ENCODE peak calls at places on chromosomes 12 and 14, in five cellular contexts. N is stomach, K is heart left ventricle, R is ovary, Y is A549. C is an unnamed sample.

GRCh38 chr14:34365309-34365915 is 96.6 kb downstream of the SPTSSA start:
- DNase-seq in K (no peak), R (no peak), Y (no peak), N (no peak), C (no peak)

GRCh38 chr12:1590083-1590979 is 4.0 kb downstream of the FBXL14 start:
- DNase-seq in Y (no peak), K (no peak), R (no peak), N (no peak), C (no peak)

GRCh38 chr12:105252901-105253300 is 16.9 kb upstream of the APPL2 start:
- DNase-seq in R (no peak), N (no peak), Y (no peak), K (no peak), C (no peak)

GRCh38 chr14:93906341-93907329 is 20.5 kb upstream of the FAM181A start:
- DNase-seq in N (peak; percentile 82), K (no peak), Y (peak; percentile 56), R (peak; percentile 40), C (peak; percentile 42)

GRCh38 chr14:24312736-24313507 is 1.6 kb downstream of the LTB4R start:
- DNase-seq in R (no peak), K (peak; percentile 61), Y (no peak), N (no peak), C (peak; percentile 30)

GRCh38 chr14:50263321-50263720 is 31.9 kb upstream of the SOS2 start:
- DNase-seq in N (no peak), Y (no peak), R (no peak), K (no peak), C (no peak)

GRCh38 chr14:68042591-68043210 is 223.1 kb downstream of the RAD51B start:
- DNase-seq in N (no peak), R (no peak), Y (no peak), K (no peak), C (no peak)

GRCh38 chr14:24196071-24197061 is 1.1 kb upstream of the TM9SF1 start:
- DNase-seq in K (no peak), Y (no peak), N (no peak), R (no peak), C (no peak)

GRCh38 chr14:57822081-57822480 is 43.8 kb downstream of the SLC35F4 start:
- DNase-seq in N (no peak), K (no peak), Y (no peak), R (no peak), C (no peak)

DNA sequence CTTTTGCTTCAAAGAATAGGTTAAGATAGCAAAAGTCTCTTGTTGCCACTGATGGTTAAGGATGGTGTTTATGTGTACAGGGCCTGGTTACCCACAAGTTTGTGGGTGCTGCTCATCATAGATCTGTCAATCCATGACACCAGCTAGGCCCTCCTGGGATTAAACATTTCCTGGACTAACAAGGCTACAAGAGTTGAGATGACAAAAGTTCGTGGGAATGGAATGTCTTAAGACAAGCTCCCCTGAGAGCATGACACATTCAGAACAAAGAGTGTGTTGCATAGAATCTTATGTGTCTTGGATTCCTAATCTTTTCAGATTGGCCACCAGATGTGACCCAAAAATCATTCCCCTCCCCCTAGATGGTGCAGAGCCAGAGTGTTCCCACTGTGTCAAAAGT is 592.5 kb upstream of the USP15 start:
- DNase-seq in K (no peak), R (no peak), N (no peak), Y (no peak), C (no peak)
- H3K4me1 ChIP-seq in K (no peaks in the 10 kb centered on the region), R (no peaks in the 10 kb centered on the region), N (no peaks in the 10 kb centered on the region), Y (no peaks in the 10 kb centered on the region), C (no peaks in the 10 kb centered on the region)

GRCh38 chr12:122893208-122894151 is 2.4 kb downstream of the VPS37B start:
- DNase-seq in N (peak; percentile 65), K (no peak), Y (no peak), R (no peak), C (no peak)
- H3K4me3 ChIP-seq in N (peak overlapping the region; percentile 97), K (peak overlapping the region; percentile 75), Y (no peak overlapping the region), R (no peak overlapping the region), C (peak overlapping the region; percentile 88)

DNA sequence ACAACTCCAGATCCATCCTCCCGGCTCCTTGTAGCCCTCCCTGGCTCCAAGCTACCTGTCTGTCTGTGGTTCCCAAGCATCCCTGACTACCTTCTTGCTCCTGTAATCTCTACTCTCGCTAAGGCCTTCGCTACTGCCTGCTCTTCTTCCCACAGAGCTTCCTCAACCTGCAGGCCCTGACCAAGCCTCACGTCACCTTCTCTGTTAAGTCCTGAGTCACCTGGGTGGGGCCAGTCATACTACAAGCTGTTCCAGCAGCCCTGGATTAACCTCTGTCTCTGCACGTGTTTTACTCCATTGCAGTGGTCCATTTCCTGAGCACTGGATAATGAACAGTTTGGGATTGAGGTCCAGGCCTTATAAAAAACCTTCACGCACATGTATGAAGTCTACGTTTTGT is 770.7 kb downstream of the BCL11B start:
- DNase-seq in Y (no peak), N (no peak), K (no peak), R (no peak), C (no peak)
- H3K9me3 ChIP-seq in Y (no peaks in the 10 kb centered on the region), N (no peaks in the 10 kb centered on the region), K (no peaks in the 10 kb centered on the region), R (no peaks in the 10 kb centered on the region), C (no peaks in the 10 kb centered on the region)

DNA sequence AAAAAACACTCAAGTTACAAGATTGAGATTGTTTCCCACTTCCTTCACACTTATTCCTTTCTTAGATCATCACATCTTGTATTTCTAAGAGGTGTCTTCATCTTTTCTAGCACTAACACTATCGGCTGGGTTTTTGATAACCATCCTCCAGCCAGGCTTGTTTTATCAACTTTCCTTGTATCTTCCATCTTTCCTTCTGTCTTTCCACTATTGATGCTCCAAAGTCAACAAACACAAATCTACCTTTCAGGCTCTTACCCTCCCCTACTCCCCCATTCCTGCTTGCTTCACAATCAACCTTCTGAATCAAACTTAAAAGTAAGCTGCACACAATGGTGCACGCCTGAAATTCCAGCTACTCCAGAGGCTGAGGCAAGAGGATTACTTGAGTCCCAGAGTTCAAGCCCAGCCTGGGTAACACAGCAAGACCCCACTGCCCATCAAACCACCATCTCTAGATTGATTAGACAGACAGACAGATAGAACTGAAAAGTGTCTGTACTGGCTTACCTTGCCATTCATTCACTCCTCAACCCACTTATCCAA is 12.9 kb downstream of the MED13L start:
- DNase-seq in N (no peak), Y (no peak), R (no peak), K (no peak), C (no peak)
- H3K4me1 ChIP-seq in N (peaks cover 98% of the 10 kb centered on the region), Y (peaks cover 100% of the 10 kb centered on the region), R (peaks cover 20% of the 10 kb centered on the region), K (peaks cover 32% of the 10 kb centered on the region), C (peaks cover 16% of the 10 kb centered on the region)

C was measured in CD4-positive, CD25-positive, alpha-beta regulatory T cell.